ENCODE peak calls at places on chromosomes 2 and 18, in five cellular contexts. M, B, U, R and Z are unnamed samples.

GRCh38 chr2:176085120-176085788 is 1.5 kb upstream of the EVX2 start:
- DNase-seq in U (peak), R (no peak), M (no peak), B (no peak), Z (no peak)

GRCh38 chr2:29528891-29529520 is 392.4 kb downstream of the ALK start:
- DNase-seq in B (peak), U (no peak), R (no peak), M (peak), Z (peak)

GRCh38 chr2:88919087-88919738 is 227.7 kb downstream of the RPIA start:
- DNase-seq in B (no peak), R (no peak), U (peak), M (peak), Z (no peak)

GRCh38 chr2:54274781-54275242 is 18.8 kb upstream of the TSPYL6 start:
- DNase-seq in B (peak), R (no peak), U (no peak), M (peak), Z (no peak)

GRCh38 chr18:55552498-55553189 is 35.3 kb downstream of the TCF4 start:
- DNase-seq in B (peak), R (no peak), U (no peak), M (no peak), Z (no peak)

GRCh38 chr2:17790539-17790938 is 25.7 kb upstream of the MSGN1 start:
- DNase-seq in R (no peak), M (no peak), U (no peak), B (no peak), Z (no peak)

GRCh38 chr2:42098571-42099430 is 51.0 kb downstream of the PKDCC start:
- DNase-seq in M (no peak), R (no peak), U (no peak), B (no peak), Z (no peak)

GRCh38 chr2:200137275-200137674 is 169.2 kb upstream of the SPATS2L start:
- DNase-seq in U (no peak), B (no peak), M (no peak), R (no peak), Z (no peak)

GRCh38 chr2:96502891-96503636 is 2.1 kb downstream of the NEURL3 start:
- DNase-seq in R (no peak), M (no peak), B (no peak), U (no peak), Z (no peak)

DNA sequence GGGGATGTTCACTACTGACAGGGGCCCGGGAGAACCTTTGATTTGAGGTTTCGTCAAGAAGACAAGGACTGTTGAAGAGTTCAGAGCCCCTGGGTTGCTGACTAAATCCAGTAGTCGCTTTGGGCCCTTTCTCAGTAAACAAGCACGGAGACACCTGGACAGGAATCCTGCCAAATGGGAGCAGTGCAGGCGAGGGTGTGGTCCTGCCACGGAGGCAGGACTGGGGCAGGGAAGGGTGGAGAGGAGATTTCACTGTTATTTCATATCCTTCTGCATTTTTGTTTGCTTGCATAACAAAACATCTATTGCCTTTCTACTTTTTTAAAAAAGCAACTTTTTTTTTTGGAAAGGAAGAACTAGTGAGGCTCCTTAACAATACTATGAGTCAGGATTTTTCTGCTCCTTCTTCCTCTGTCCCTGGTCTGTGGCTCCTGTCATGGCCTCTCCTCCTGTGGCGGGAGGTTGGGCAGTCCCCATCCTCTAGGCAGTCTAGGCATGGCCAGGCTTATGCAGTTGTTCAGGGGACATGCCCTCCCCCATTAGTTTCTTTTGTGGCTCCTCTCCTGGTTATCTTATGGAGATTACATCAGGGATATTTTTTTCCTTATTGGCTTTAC is 57.7 kb downstream of the ARHGEF4 start:
- DNase-seq in R (no peak), U (no peak), M (no peak), B (no peak), Z (no peak)
- H3K27ac ChIP-seq in R (no peak), U (no peak), M (no peak), B (no peak), Z (no peak)

GRCh38 chr2:209938906-209939305 is 63.5 kb upstream of the RPE start:
- DNase-seq in B (no peak), U (no peak), M (no peak), R (no peak), Z (no peak)

GRCh38 chr2:209946539-209946938 is 55.9 kb upstream of the RPE start:
- DNase-seq in U (no peak), B (peak), M (no peak), R (no peak), Z (no peak)

GRCh38 chr2:209940923-209941322 is 61.5 kb upstream of the RPE start:
- DNase-seq in B (no peak), R (no peak), U (no peak), M (no peak), Z (no peak)

GRCh38 chr2:209943776-209944175 is 58.7 kb upstream of the RPE start:
- DNase-seq in M (no peak), R (no peak), B (no peak), U (no peak), Z (no peak)

GRCh38 chr2:209942936-209943605 is 59.4 kb upstream of the RPE start:
- DNase-seq in U (no peak), R (no peak), M (peak), B (peak), Z (no peak)
- H3K27ac ChIP-seq in U (no peak), R (no peak), M (no peak), B (no peak), Z (no peak)

GRCh38 chr18:70374154-70374553 is 85.3 kb downstream of the SOCS6 start:
- DNase-seq in M (no peak), B (peak), U (no peak), R (no peak), Z (no peak)

GRCh38 chr18:70373062-70373519 is 84.2 kb downstream of the SOCS6 start:
- DNase-seq in U (no peak), M (peak), R (no peak), B (peak), Z (peak)

GRCh38 chr18:70371085-70371735 is 82.4 kb downstream of the SOCS6 start:
- DNase-seq in B (no peak), R (no peak), U (no peak), M (no peak), Z (no peak)

GRCh38 chr18:70372450-70373061 is 83.7 kb downstream of the SOCS6 start:
- DNase-seq in R (no peak), B (no peak), U (no peak), M (no peak), Z (no peak)

GRCh38 chr18:70371908-70372307 is 83.1 kb downstream of the SOCS6 start:
- DNase-seq in U (no peak), B (no peak), R (no peak), M (no peak), Z (no peak)
- H3K27ac ChIP-seq in U (no peak), B (no peak), R (no peak), M (no peak), Z (peak)

DNA sequence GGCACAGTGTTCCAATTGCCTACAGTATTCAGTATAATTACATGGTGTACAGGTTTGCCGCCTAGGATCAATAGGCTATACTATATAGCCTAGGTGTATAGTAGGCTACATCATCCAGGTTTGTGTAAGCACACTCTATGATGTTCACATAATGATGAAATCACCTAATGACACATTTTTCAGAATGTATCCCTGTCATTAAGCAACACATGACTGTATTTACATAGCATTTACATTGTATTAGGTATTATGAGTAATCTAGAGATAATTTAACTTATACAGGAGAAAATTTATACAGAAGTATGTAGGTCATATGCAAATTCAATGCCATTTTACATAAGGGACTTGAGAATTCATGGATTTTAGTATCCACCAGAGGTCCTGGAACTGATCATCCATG is 35.4 kb downstream of the SCN7A start:
- DNase-seq in U (no peak), R (no peak), B (no peak), M (no peak), Z (no peak)
- H3K27ac ChIP-seq in U (no peak), R (no peak), B (no peak), M (no peak), Z (no peak)

GRCh38 chr2:40218679-40219078 is 233.2 kb downstream of the SLC8A1 start:
- DNase-seq in R (no peak), B (no peak), U (no peak), M (no peak), Z (no peak)

GRCh38 chr2:40224321-40224720 is 227.6 kb downstream of the SLC8A1 start:
- DNase-seq in R (no peak), U (no peak), B (no peak), M (no peak), Z (no peak)

GRCh38 chr2:40219141-40219540 is 232.7 kb downstream of the SLC8A1 start:
- DNase-seq in B (no peak), R (no peak), M (no peak), U (no peak), Z (no peak)

GRCh38 chr2:40225670-40226069 is 226.2 kb downstream of the SLC8A1 start:
- DNase-seq in M (no peak), B (no peak), U (no peak), R (no peak), Z (no peak)

DNA sequence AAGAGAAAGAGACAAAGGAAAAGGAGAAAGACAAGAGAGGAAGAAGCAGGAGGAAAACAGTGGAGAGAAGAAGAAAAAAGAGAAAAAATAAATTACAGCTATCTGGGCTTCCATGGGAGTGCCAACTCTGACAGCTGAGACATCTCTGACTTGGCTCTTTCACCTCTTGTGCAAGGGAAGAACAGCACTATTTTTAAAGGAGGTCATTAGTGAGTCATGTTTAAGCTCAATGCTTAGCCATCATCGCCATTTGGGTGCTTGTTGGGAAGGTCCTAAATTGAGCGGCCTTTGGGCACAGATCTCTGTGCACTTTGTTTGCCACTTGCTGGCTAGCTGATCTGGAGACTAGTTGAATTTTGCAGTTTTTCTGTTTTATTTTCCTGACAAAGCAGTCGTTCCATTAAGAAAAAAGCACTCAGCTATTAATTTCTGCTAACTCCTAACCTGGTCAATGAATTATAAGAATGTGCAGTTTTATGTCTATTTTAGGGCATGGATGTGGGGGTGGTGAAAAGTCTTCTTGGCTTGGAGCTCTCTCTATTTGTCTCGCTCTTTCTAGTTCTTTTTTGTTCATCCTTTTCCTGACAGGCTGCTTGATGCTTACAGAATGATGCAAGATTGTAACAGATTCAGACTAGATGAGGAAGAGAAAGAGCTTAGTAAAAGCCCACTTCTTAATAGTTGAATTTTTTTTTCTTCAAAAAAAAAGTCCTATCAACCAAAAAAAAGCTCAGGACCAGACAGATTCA is 231.5 kb downstream of the SLC8A1 start:
- DNase-seq in M (no peak), R (no peak), U (no peak), B (peak), Z (no peak)
- H3K27ac ChIP-seq in M (no peak), R (no peak), U (no peak), B (no peak), Z (no peak)

DNA sequence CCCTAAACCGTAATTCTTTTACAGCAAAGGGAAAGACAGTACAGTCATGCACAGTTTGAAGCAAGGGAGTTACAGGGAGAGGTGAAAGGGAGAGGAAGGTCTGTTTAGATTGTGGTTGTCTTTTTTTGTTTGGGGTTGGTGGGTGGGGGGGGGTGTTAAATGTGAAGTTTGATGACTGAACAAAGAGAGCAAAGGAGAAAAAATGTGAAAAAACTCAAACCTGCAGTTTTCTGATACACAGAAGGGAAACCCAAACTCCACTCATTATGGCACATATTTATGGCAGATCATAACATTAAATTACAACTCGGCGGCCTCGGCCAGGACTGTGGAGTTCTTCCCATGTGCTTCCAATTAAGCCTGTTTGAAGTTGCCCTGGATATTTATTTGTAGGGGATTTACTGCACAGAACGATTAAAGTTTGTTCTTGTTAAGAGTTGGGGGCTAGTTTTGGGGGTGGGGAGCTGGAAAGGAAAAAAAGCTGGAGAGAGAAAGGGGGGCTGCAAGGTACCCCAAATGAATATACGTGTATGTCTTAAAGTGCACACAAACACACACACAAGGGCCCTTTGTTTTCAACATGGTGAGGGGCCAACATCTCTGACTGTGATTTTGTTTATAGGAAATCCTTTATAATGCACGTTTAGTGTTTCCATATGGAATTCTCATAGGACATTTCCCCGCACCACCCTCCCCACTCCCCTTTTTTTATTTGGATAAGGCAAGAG is 26.3 kb upstream of the SLC14A2 start:
- DNase-seq in U (peak), M (no peak), R (no peak), B (peak), Z (no peak)
- H3K27ac ChIP-seq in U (peak), M (peak), R (no peak), B (peak), Z (no peak)